ENCODE peak calls at places on chromosomes 12 and 14, in seven cellular contexts. D is AG04449; B is activated T-helper 1 cell treated with anti-CD3 and anti-CD28 coated beads, Interleukin-2, amount 50 U/mL, for 16 hours; V is stimulated activated CD4-positive, alpha-beta T cell treated with anti-CD3 and anti-CD28 coated beads, Interleukin-15, amount 100 ng/mL, for 24 hours; R is non-pigmented ciliary epithelial cell; G is activated naive CD8-positive, alpha-beta T cell treated with anti-CD3 and anti-CD28 coated beads, Interleukin-2, amount 50 U/mL, for 16 hours; M is SW480. I is an unnamed sample.

GRCh38 chr12:49230176-49230575 is 34.7 kb upstream of the TUBA1C start:
- DNase-seq in R (no peak), B (no peak), D (no peak), V (no peak), G (no peak), M (no peak), I (no peak)

GRCh38 chr12:88393017-88393767 is 187.1 kb downstream of the KITLG start:
- DNase-seq in R (no peak), M (peak), D (no peak), B (no peak), G (no peak), V (no peak), I (no peak)

GRCh38 chr12:96985515-96986362 is 78.7 kb downstream of the NEDD1 start:
- DNase-seq in D (no peak), G (no peak), M (no peak), V (peak), B (peak), R (no peak), I (no peak)

GRCh38 chr12:96099431-96099830 is 64.0 kb upstream of the LTA4H start:
- DNase-seq in D (no peak), B (no peak), V (no peak), M (no peak), G (no peak), R (no peak), I (no peak)

GRCh38 chr12:131007031-131007793 is 53.5 kb downstream of the ADGRD1 start:
- DNase-seq in V (no peak), D (no peak), M (no peak), B (no peak), G (no peak), R (no peak), I (no peak)

GRCh38 chr12:77339610-77340009 is 274.2 kb upstream of the E2F7 start:
- DNase-seq in D (no peak), M (no peak), R (no peak), B (no peak), V (no peak), G (no peak), I (no peak)

GRCh38 chr12:109461049-109461845 is 15.9 kb downstream of the KCTD10 start:
- DNase-seq in V (no peak), R (no peak), G (no peak), B (no peak), M (peak), D (no peak), I (no peak)

GRCh38 chr14:33987565-33988080 is 36.7 kb upstream of the EGLN3 start:
- DNase-seq in M (no peak), D (no peak), G (no peak), B (no peak), R (no peak), V (no peak), I (no peak)

GRCh38 chr12:6326316-6326959 is 15.4 kb downstream of the TNFRSF1A start:
- DNase-seq in V (no peak), B (no peak), G (no peak), R (no peak), D (no peak), M (peak), I (no peak)

GRCh38 chr12:49838973-49839633 is 3.8 kb downstream of the BCDIN3D start:
- DNase-seq in B (no peak), D (no peak), G (no peak), M (peak), R (no peak), V (peak), I (no peak)

GRCh38 chr12:32819424-32819823 is 63.7 kb upstream of the YARS2 start:
- DNase-seq in M (no peak), B (no peak), R (no peak), V (no peak), G (no peak), D (no peak), I (no peak)

GRCh38 chr12:13102481-13103195 is 829 bp downstream of the GSG1 start:
- DNase-seq in D (peak), R (no peak), V (no peak), M (no peak), B (no peak), G (no peak), I (no peak)

GRCh38 chr12:95637471-95638155 is 86.3 kb upstream of the USP44 start:
- DNase-seq in D (peak), G (no peak), B (no peak), V (no peak), R (peak), M (no peak), I (peak)

GRCh38 chr14:33229269-33229924 is 290.7 kb downstream of the NPAS3 start:
- DNase-seq in D (no peak), R (no peak), M (no peak), V (no peak), G (no peak), B (no peak), I (no peak)

GRCh38 chr12:33480366-33480765 is 40.7 kb upstream of the SYT10 start:
- DNase-seq in M (no peak), V (no peak), D (no peak), B (no peak), G (no peak), R (no peak), I (no peak)

GRCh38 chr14:72513994-72514659 is 379.8 kb downstream of the DPF3 start:
- DNase-seq in D (peak), G (no peak), B (no peak), M (peak), V (no peak), R (no peak), I (peak)

GRCh38 chr14:102374264-102374663 is 11.5 kb downstream of the TECPR2 start:
- DNase-seq in D (no peak), G (no peak), R (no peak), V (no peak), B (no peak), M (no peak), I (no peak)

GRCh38 chr12:3456809-3457208 is 34.2 kb upstream of the PRMT8 start:
- DNase-seq in V (no peak), B (no peak), D (no peak), M (peak), R (no peak), G (no peak), I (no peak)

GRCh38 chr14:104977681-104978647 is at the start of gene AHNAK2:
- DNase-seq in G (no peak), D (no peak), M (peak), R (no peak), B (no peak), V (peak), I (peak)

GRCh38 chr12:45205165-45205825 is 10.6 kb upstream of the ANO6 start:
- DNase-seq in V (no peak), D (no peak), R (no peak), M (no peak), G (no peak), B (no peak), I (no peak)

GRCh38 chr14:90601521-90601920 is 204.7 kb downstream of the CALM1 start:
- DNase-seq in B (no peak), D (no peak), R (no peak), V (no peak), G (no peak), M (no peak), I (no peak)

GRCh38 chr12:72281145-72281544 is 9.0 kb downstream of the TRHDE start:
- DNase-seq in G (no peak), D (no peak), R (no peak), V (no peak), B (no peak), M (no peak), I (no peak)

GRCh38 chr12:132190012-132190755 is 45.9 kb downstream of the NOC4L start:
- DNase-seq in M (no peak), D (no peak), B (no peak), R (no peak), V (no peak), G (no peak), I (no peak)

GRCh38 chr14:28515571-28515970 is 251.0 kb upstream of the FOXG1 start:
- DNase-seq in B (no peak), D (no peak), R (peak), G (no peak), M (no peak), V (no peak), I (no peak)

I was measured in AG04450.